ENCODE peak calls at places on chromosomes 5 and 9, in six cellular contexts. T, W, O, S, B and N are unnamed samples.

GRCh38 chr5:127518319-127518621 is 830 bp downstream of the PRRC1 start:
- DNase-seq in B (no peak), S (no peak), O (no peak), T (peak; percentile 23), W (no peak), N (no peak)

GRCh38 chr9:23824241-23825142 is 1.5 kb downstream of the ELAVL2 start:
- DNase-seq in B (no peak), T (no peak), O (no peak), S (no peak), W (no peak), N (peak; percentile 87)

GRCh38 chr9:112777914-112778313 is 27.4 kb downstream of the SNX30 start:
- DNase-seq in O (no peak), T (no peak), S (no peak), W (no peak), B (no peak), N (no peak)

GRCh38 chr9:107389617-107390071 is 99.9 kb downstream of the KLF4 start:
- DNase-seq in S (no peak), W (no peak), O (no peak), B (peak; percentile 65), T (no peak), N (no peak)

GRCh38 chr9:130662099-130662926 is 2.1 kb upstream of the PRDM12 start:
- DNase-seq in T (no peak), O (no peak), B (no peak), W (no peak), S (no peak), N (peak; percentile 61)

GRCh38 chr5:176817864-176818377 is 7.6 kb downstream of the UNC5A start:
- DNase-seq in T (no peak), B (no peak), O (no peak), S (peak; percentile 89), W (peak; percentile 57), N (peak; percentile 83)

GRCh38 chr9:128411373-128412119 is 9.1 kb upstream of the CERCAM start:
- DNase-seq in B (no peak), T (no peak), O (no peak), S (no peak), W (no peak), N (no peak)

GRCh38 chr5:179131321-179131835 is 71.2 kb downstream of the ZNF354C start:
- DNase-seq in B (no peak), W (no peak), S (no peak), O (no peak), T (no peak), N (no peak)

GRCh38 chr9:33170464-33171156 is 3.5 kb upstream of the B4GALT1 start:
- DNase-seq in T (no peak), O (peak; percentile 49), S (no peak), B (no peak), W (no peak), N (peak; percentile 63)

GRCh38 chr9:90860826-90861225 is 59.2 kb downstream of the SYK start:
- DNase-seq in T (no peak), B (no peak), S (no peak), O (no peak), W (no peak), N (no peak)

GRCh38 chr9:105290401-105290800 is 46.0 kb downstream of the SLC44A1 start:
- DNase-seq in S (no peak), O (no peak), W (no peak), T (no peak), B (no peak), N (no peak)

GRCh38 chr9:128160603-128160987 is 530 bp downstream of the BBLN start:
- DNase-seq in T (no peak), B (no peak), W (peak; percentile 83), S (no peak), O (no peak), N (peak; percentile 46)

GRCh38 chr5:98096155-98096554 is 677.3 kb upstream of the RGMB start:
- DNase-seq in O (no peak), B (no peak), T (no peak), S (no peak), W (no peak), N (peak; percentile 34)

GRCh38 chr5:66807743-66808142 is 211.6 kb downstream of the MAST4 start:
- DNase-seq in O (peak; percentile 2), S (peak; percentile 66), T (no peak), W (no peak), B (peak; percentile 7), N (peak; percentile 28)

GRCh38 chr5:171437286-171437821 is 17.9 kb downstream of the FGF18 start:
- DNase-seq in W (no peak), S (no peak), T (no peak), B (no peak), O (no peak), N (peak; percentile 71)

GRCh38 chr5:10467281-10468198 is 25.9 kb downstream of the ROPN1L start:
- DNase-seq in B (no peak), T (no peak), O (no peak), W (no peak), S (no peak), N (peak; percentile 30)

GRCh38 chr5:34570721-34571379 is 85.3 kb upstream of the RAI14 start:
- DNase-seq in T (no peak), W (no peak), B (no peak), O (no peak), S (no peak), N (no peak)

GRCh38 chr5:135269224-135269623 is 129.8 kb downstream of the MACROH2A1 start:
- DNase-seq in B (no peak), S (no peak), W (no peak), O (no peak), T (no peak), N (no peak)

GRCh38 chr9:89799766-89800165 is 195.0 kb downstream of the GADD45G start:
- DNase-seq in W (no peak), O (no peak), S (no peak), B (no peak), T (no peak), N (no peak)

GRCh38 chr5:174190073-174190675 is 144.7 kb downstream of the NSG2 start:
- DNase-seq in T (no peak), B (no peak), S (no peak), O (no peak), W (no peak), N (peak; percentile 11)

GRCh38 chr5:72834919-72835318 is 18.5 kb downstream of the TNPO1 start:
- DNase-seq in O (no peak), S (no peak), T (no peak), B (no peak), W (no peak), N (no peak)

GRCh38 chr9:126915281-126915816 is 767 bp downstream of the RALGPS1 start:
- DNase-seq in B (no peak), S (peak; percentile 33), O (peak; percentile 19), W (peak; percentile 80), T (no peak), N (peak; percentile 96)

GRCh38 chr5:4017076-4017803 is 421.6 kb downstream of the IRX1 start:
- DNase-seq in T (no peak), O (no peak), S (no peak), W (no peak), B (no peak), N (no peak)

GRCh38 chr9:129964901-129965734 is 77.9 kb downstream of the FNBP1 start:
- DNase-seq in W (no peak), O (no peak), S (no peak), T (no peak), B (no peak), N (peak; percentile 51)

DNA sequence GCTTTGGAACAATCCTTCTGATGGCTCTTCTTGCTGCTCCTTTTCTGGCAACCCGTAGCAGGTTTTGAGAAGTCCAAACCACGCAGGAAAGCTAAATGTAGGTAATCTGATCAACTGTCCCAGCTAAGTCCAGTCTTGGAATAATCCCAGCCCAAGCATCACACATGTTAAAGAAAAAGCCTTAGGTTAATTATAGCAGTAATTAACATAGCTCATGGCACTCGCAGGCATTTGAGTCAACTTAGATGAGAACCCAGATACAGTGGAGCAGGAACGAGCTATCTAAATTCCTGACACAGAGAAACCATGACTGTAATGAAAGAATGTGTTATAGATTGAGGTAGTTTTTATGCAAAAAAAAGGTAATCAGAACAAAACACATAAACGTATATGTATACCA is 844.8 kb downstream of the CDH9 start:
- DNase-seq in O (no peak), S (no peak), T (no peak), B (no peak), W (no peak), N (no peak)
- TF ChIP-seq REST in O (no peak), S (no peak), T (no peak), B (no peak), W (no peak), N (no peak)

DNA sequence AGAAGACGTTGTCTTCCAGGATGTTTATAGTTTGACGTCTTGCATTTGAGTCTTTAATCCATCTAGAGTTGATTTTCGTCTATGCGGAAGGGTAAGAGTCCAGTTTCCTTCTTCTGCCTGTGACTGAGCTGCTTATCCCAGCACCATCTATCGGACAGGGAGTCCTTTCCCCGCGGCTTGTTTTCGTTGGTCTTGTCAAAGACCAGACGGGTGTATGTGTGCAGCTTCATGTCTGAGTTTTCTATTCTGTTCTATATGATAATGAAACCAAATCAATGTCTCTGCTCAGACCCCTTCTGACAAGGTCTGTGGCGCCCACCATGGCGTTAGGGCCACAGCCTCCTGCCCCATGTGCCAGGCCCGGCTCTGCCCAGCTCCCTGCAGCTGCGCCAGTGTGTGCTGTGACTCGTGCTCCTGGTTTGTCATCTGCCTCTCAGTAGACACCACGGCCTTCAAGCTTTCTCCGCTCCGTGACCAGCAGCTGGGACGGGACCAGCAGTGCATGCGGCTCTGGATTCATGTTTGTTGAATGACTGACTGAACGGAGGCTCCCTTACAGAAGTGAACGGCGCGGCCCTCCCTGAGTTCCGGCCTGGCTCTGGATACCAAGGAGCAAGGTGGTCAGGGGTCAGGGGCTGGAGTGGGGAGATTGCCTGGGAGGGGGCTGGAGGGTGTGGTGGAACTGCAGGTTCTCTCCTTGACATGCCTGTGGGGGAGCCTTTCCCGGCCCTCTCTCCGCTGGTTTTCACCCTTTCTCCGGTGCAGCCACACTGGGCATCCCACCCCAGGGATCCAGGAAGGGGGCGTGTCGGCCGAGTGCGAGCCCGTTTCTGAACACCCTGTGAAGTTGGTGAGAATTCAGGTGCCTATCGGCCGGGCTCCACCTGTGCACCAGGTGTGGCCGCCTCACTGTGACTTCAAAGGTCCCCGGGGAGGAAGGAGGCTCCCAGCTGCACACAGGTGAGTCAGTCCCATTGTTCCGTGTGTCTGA is 11.3 kb upstream of the CEP72 start:
- DNase-seq in S (no peak), O (no peak), T (no peak), B (no peak), W (no peak), N (no peak)
- TF ChIP-seq REST in S (no peak), O (no peak), T (no peak), B (no peak), W (no peak), N (no peak)

DNA sequence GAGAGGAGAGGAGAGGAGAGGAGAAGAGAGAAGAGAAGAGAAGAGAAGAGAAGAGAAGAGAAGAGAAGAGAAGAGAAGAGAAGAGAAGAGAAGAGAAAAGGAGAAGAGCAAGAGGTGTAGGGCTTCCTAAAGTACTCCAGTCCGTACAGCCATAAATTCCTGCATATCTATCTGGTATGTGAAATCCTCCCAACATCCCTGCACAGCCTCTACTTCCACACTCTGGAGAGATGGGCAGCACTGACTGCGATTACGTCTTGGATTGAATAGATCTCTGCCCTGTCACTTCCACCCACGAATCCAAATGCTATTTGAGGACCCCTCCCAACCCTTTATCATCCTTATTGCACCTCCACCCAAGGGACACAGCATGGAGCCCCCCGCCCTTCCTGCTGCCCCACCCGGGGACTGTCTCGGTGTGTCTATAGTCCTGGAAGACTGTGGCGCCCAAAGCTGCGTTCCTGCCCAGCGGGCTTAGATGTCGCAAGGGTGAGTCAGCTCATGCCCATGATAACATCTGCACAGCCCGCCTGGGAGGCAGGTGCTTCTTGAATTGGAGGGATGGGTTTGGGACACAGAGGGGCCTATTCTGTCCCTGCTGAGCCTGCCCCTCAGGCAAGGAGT is 105.6 kb upstream of the HAND1 start:
- DNase-seq in S (peak; percentile 80), B (no peak), O (peak; percentile 22), T (no peak), W (no peak), N (no peak)
- TF ChIP-seq REST in S (no peak), B (no peak), O (no peak), T (no peak), W (no peak), N (no peak)

GRCh38 chr9:135135927-135136311 is 48.5 kb downstream of the OLFM1 start:
- DNase-seq in S (no peak), O (no peak), T (no peak), W (no peak), B (no peak), N (no peak)
- TF ChIP-seq REST in S (no peak), O (no peak), T (no peak), W (no peak), B (no peak), N (no peak)